ENCODE peak calls at places on chromosomes 16 and 17, in five cellular contexts. A, K, E, X and R are unnamed samples.

GRCh38 chr17:75723201-75723930 is 2.1 kb downstream of the ITGB4 start:
- DNase-seq in X (no peak), K (no peak), A (no peak), E (no peak), R (peak)

GRCh38 chr16:7679899-7680298 is 347.3 kb downstream of the RBFOX1 start:
- DNase-seq in E (no peak), A (no peak), X (no peak), K (no peak), R (no peak)

GRCh38 chr17:43406676-43407645 is 8.2 kb downstream of the ARL4D start:
- DNase-seq in X (peak), E (peak), K (no peak), A (peak), R (no peak)

GRCh38 chr16:14608604-14609003 is 21.5 kb downstream of the PARN start:
- DNase-seq in E (no peak), X (no peak), K (no peak), A (no peak), R (no peak)

GRCh38 chr16:54506691-54507090 is 220.1 kb upstream of the IRX3 start:
- DNase-seq in E (no peak), X (no peak), K (no peak), A (no peak), R (no peak)

GRCh38 chr17:72249441-72249840 is 128.6 kb downstream of the SOX9 start:
- DNase-seq in E (no peak), X (no peak), K (no peak), A (no peak), R (peak)

GRCh38 chr16:30858111-30858495 is 35.8 kb downstream of the BCL7C start:
- DNase-seq in K (no peak), X (no peak), A (no peak), E (no peak), R (no peak)

GRCh38 chr16:4052801-4053662 is 63.2 kb downstream of the ADCY9 start:
- DNase-seq in X (no peak), E (no peak), K (no peak), A (peak), R (peak)

GRCh38 chr17:348692-349425 is 3.7 kb downstream of the RPH3AL start:
- DNase-seq in A (no peak), X (no peak), E (peak), K (no peak), R (peak)

GRCh38 chr17:608911-609882 is 105.4 kb downstream of the VPS53 start:
- DNase-seq in E (no peak), X (no peak), A (no peak), K (no peak), R (no peak)

GRCh38 chr17:6666077-6666521 is 14.5 kb downstream of the C17orf100 start:
- DNase-seq in K (peak), E (peak), X (peak), A (peak), R (peak)
- TF ChIP-seq CTCF in K (peak), E (peak), X (peak), A (peak), R (peak)

DNA sequence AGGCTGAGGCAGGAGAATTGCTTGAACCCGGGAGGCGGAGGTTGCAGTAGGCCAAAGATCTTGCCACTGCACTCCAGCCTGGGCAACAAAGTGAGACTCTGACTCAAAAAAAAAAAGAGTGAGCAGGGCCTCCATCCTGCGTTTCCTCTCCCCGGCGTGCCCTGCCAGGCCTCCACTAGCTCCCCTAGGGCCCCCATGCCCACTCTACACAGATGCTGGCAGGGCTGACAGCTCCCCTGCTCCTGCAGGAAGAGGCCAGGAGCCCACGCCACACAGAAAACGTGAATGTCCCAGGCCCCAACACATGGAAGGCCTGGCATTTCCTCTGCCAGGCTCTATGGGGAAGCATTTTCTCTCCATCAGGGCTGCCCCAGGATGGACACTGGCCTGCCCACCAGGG is 109.4 kb downstream of the AMFR start:
- DNase-seq in A (no peak), E (no peak), X (no peak), K (no peak), R (no peak)
- TF ChIP-seq CTCF in A (no peak), E (no peak), X (no peak), K (no peak), R (no peak)

DNA sequence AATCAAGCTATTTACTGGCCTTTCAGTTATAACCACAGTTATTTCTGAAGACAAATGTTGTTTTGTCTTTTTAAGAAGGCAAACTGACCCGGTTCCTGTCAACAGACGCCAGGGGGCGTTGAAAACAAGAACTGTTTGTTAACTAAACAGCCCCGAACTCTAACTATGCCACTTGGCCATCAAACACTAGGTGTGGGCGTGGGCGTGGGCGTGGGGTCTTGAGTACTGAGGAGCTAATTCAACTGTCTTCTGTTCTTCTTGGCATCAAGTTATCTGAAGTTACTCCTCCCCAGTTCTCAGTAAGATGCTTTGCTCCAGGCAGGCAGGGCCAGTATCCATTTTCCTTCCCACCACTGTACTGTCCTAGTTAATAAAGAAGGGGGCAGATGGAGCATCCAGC is 63.3 kb upstream of the MTMR4 start:
- DNase-seq in K (no peak), A (peak), E (peak), X (peak), R (peak)
- TF ChIP-seq CTCF in K (peak), A (peak), E (peak), X (peak), R (peak)

GRCh38 chr17:76816590-76817135 is 51.5 kb upstream of the MGAT5B start:
- DNase-seq in A (peak), X (peak), K (no peak), E (peak), R (peak)
- TF ChIP-seq CTCF in A (peak), X (peak), K (peak), E (peak), R (peak)

GRCh38 chr17:45052052-45052772 is 780 bp upstream of the DCAKD start:
- DNase-seq in E (peak), A (peak), K (peak), X (no peak), R (peak)

GRCh38 chr17:45050680-45051059 is 762 bp downstream of the DCAKD start:
- DNase-seq in A (no peak), X (no peak), K (no peak), E (peak), R (peak)

GRCh38 chr17:45051060-45051719 is at the start of gene DCAKD:
- DNase-seq in K (peak), E (peak), X (peak), A (peak), R (peak)

GRCh38 chr17:45046536-45047125 is 4.8 kb downstream of the DCAKD start:
- DNase-seq in X (no peak), E (peak), K (no peak), A (no peak), R (no peak)

DNA sequence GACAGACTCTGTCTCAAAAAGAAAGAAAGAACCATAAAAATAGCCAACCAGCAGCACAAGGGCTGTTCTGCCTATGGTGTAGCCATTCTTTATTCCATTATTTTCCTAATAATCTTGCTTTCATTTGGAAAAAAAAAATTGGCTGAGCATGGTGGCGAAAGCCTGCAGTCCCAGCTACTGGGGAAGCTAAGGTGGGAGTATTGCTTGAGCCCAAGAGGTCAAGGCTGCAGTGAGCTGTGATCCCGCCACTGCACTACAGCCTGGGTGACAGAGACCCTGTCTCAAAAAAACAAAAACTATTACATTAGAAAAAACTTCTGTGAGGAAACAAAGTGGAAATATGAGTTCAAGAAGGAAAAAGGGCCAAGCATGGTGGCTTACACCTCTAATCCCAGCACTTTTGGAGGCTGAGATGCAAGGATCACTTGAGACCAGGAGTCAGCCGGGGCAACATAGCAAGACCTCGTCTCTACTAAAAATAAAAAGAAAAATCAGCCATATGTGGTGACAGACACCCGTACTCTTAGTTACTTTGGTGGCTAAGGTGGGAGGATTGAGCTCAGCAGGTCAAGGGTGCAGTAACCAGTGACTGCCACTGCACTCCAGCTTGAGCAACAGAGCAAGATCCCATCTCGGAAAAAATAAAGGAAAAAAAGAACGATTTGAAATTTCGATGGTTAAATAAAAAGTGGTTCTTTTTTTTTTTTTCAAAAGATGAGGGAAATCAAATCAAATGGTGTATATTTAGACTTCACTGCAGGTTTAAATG is 2.5 kb downstream of the DCAKD start:
- DNase-seq in A (no peak), X (no peak), K (no peak), E (peak), R (no peak)
- TF ChIP-seq CTCF in A (peak), X (peak), K (peak), E (peak), R (no peak)

GRCh38 chr17:8894673-8895578 is 27.5 kb upstream of the PIK3R6 start:
- DNase-seq in K (peak), A (peak), E (peak), X (peak), R (peak)
- TF ChIP-seq CTCF in K (peak), A (peak), E (peak), X (peak), R (peak)

GRCh38 chr17:34318474-34318873 is 761 bp upstream of the CCL8 start:
- DNase-seq in X (no peak), A (no peak), E (peak), K (no peak), R (peak)
- TF ChIP-seq CTCF in X (no peak), A (no peak), E (no peak), K (no peak), R (no peak)